ENCODE peak calls at places on chromosomes 11 and 22, in five cellular contexts. Y, S, T, K and E are unnamed samples.

GRCh38 chr22:46369716-46370583 is 34.4 kb downstream of the TRMU start:
- DNase-seq in S (no peak), Y (no peak), T (no peak), K (no peak), E (no peak)

GRCh38 chr22:47131611-47132427 is 369.4 kb downstream of the TBC1D22A start:
- DNase-seq in T (no peak), S (no peak), Y (no peak), K (no peak), E (no peak)

GRCh38 chr11:78365381-78365792 is 52.2 kb downstream of the GAB2 start:
- DNase-seq in Y (no peak), K (no peak), T (no peak), S (no peak), E (peak)

GRCh38 chr22:43173566-43173965 is 13.4 kb downstream of the TTLL12 start:
- DNase-seq in T (no peak), S (no peak), Y (no peak), K (no peak), E (no peak)

GRCh38 chr11:96622026-96622634 is 232.3 kb downstream of the JRKL start:
- DNase-seq in T (no peak), K (no peak), Y (no peak), S (no peak), E (no peak)

GRCh38 chr11:65777241-65777640 is 3.5 kb downstream of the AP5B1 start:
- DNase-seq in S (no peak), K (no peak), T (no peak), Y (no peak), E (no peak)

GRCh38 chr11:96006016-96006415 is 82.1 kb upstream of the MTMR2 start:
- DNase-seq in S (no peak), K (no peak), T (no peak), Y (no peak), E (no peak)

GRCh38 chr11:77130763-77131513 is 2.9 kb downstream of the MYO7A start:
- DNase-seq in S (no peak), Y (no peak), T (no peak), K (no peak), E (no peak)

GRCh38 chr22:43845981-43846380 is 16.3 kb downstream of the SULT4A1 start:
- DNase-seq in S (no peak), T (no peak), Y (no peak), K (peak), E (no peak)

GRCh38 chr11:1913271-1914060 is 6.0 kb upstream of the TNNT3 start:
- DNase-seq in S (no peak), T (no peak), K (no peak), Y (no peak), E (no peak)

GRCh38 chr22:31870890-31871289 is 73.4 kb upstream of the YWHAH start:
- DNase-seq in S (no peak), K (no peak), Y (peak), T (no peak), E (no peak)

GRCh38 chr11:118088531-118088930 is 1.8 kb upstream of the SMIM35 start:
- DNase-seq in Y (no peak), T (no peak), K (no peak), S (no peak), E (no peak)

GRCh38 chr11:113974741-113975470 is at the start of gene HTR3A:
- DNase-seq in Y (no peak), T (no peak), K (no peak), S (peak), E (no peak)

GRCh38 chr22:32652609-32653008 is 148.9 kb upstream of the TIMP3 start:
- DNase-seq in K (no peak), S (no peak), T (no peak), Y (no peak), E (no peak)

GRCh38 chr11:132632641-132633124 is 899.6 kb downstream of the OPCML start:
- DNase-seq in K (no peak), S (no peak), Y (peak), T (no peak), E (no peak)

GRCh38 chr22:49365910-49366309 is 461.8 kb downstream of the BRD1 start:
- DNase-seq in Y (no peak), S (no peak), T (no peak), K (no peak), E (no peak)

GRCh38 chr11:47688101-47688500 is 27.1 kb downstream of the AGBL2 start:
- DNase-seq in Y (no peak), T (no peak), S (no peak), K (no peak), E (no peak)

GRCh38 chr11:843818-844692 is 1.4 kb downstream of the TSPAN4 start:
- DNase-seq in K (peak), T (no peak), S (no peak), Y (peak), E (peak)

GRCh38 chr11:31106963-31107576 is 262.5 kb downstream of the DCDC1 start:
- DNase-seq in S (peak), K (peak), Y (no peak), T (peak), E (no peak)

GRCh38 chr11:111299111-111300026 is 1.0 kb downstream of the POU2AF3 start:
- DNase-seq in S (peak), K (no peak), Y (peak), T (peak), E (no peak)

GRCh38 chr11:130815074-130815802 is 101.0 kb downstream of the SNX19 start:
- DNase-seq in K (no peak), S (no peak), Y (no peak), T (no peak), E (no peak)

GRCh38 chr11:63699906-63700305 is 18.6 kb downstream of the RTN3 start:
- DNase-seq in K (no peak), S (no peak), T (no peak), Y (no peak), E (no peak)